ENCODE peak calls at places on chromosome 13, in seven cellular contexts. One of them, this sample, is unnamed.

GRCh38 chr13:20405691-20406090 is 120.0 kb downstream of the CRYL1 start:
- ATAC-seq in upper lobe of right lung: peak; percentile 38
- ATAC-seq in natural killer cell: peak; percentile 17
- ATAC-seq in body of pancreas: no peak
- ATAC-seq in sciatic nerve: peak; percentile 61
- ATAC-seq in activated CD8-positive, alpha-beta T cell treated with anti-CD3 and anti-CD28 coated beads for 36 hours: no peak
- ATAC-seq in thoracic aorta: no peak
- ATAC-seq in this sample: peak; percentile 94

GRCh38 chr13:52454459-52454824 is 836 bp upstream of the CKAP2 start:
- ATAC-seq in upper lobe of right lung: no peak
- ATAC-seq in natural killer cell: no peak
- ATAC-seq in body of pancreas: no peak
- ATAC-seq in sciatic nerve: no peak
- ATAC-seq in activated CD8-positive, alpha-beta T cell treated with anti-CD3 and anti-CD28 coated beads for 36 hours: no peak
- ATAC-seq in thoracic aorta: no peak
- ATAC-seq in this sample: peak; percentile 59

GRCh38 chr13:46152627-46153328 is 29.2 kb downstream of the LCP1 start:
- ATAC-seq in upper lobe of right lung: no peak
- ATAC-seq in natural killer cell: no peak
- ATAC-seq in body of pancreas: no peak
- ATAC-seq in sciatic nerve: no peak
- ATAC-seq in activated CD8-positive, alpha-beta T cell treated with anti-CD3 and anti-CD28 coated beads for 36 hours: peak; percentile 31
- ATAC-seq in thoracic aorta: no peak
- ATAC-seq in this sample: no peak

GRCh38 chr13:112489199-112489598 is 98.8 kb downstream of the TUBGCP3 start:
- ATAC-seq in upper lobe of right lung: peak; percentile 24
- ATAC-seq in natural killer cell: no peak
- ATAC-seq in body of pancreas: no peak
- ATAC-seq in sciatic nerve: no peak
- ATAC-seq in activated CD8-positive, alpha-beta T cell treated with anti-CD3 and anti-CD28 coated beads for 36 hours: peak; percentile 24
- ATAC-seq in thoracic aorta: no peak
- ATAC-seq in this sample: no peak

GRCh38 chr13:100208002-100208401 is 119.1 kb downstream of the PCCA start:
- ATAC-seq in upper lobe of right lung: no peak
- ATAC-seq in natural killer cell: no peak
- ATAC-seq in body of pancreas: no peak
- ATAC-seq in sciatic nerve: no peak
- ATAC-seq in activated CD8-positive, alpha-beta T cell treated with anti-CD3 and anti-CD28 coated beads for 36 hours: no peak
- ATAC-seq in thoracic aorta: no peak
- ATAC-seq in this sample: no peak

GRCh38 chr13:78183737-78184136 is 265.1 kb upstream of the EDNRB start:
- ATAC-seq in upper lobe of right lung: no peak
- ATAC-seq in natural killer cell: no peak
- ATAC-seq in body of pancreas: no peak
- ATAC-seq in sciatic nerve: no peak
- ATAC-seq in activated CD8-positive, alpha-beta T cell treated with anti-CD3 and anti-CD28 coated beads for 36 hours: no peak
- ATAC-seq in thoracic aorta: no peak
- ATAC-seq in this sample: no peak

GRCh38 chr13:77548095-77548494 is 12.6 kb downstream of the SCEL start:
- ATAC-seq in upper lobe of right lung: no peak
- ATAC-seq in natural killer cell: no peak
- ATAC-seq in body of pancreas: no peak
- ATAC-seq in sciatic nerve: no peak
- ATAC-seq in activated CD8-positive, alpha-beta T cell treated with anti-CD3 and anti-CD28 coated beads for 36 hours: no peak
- ATAC-seq in thoracic aorta: no peak
- ATAC-seq in this sample: no peak

GRCh38 chr13:29763426-29764180 is 86.8 kb downstream of the UBL3 start:
- ATAC-seq in upper lobe of right lung: no peak
- ATAC-seq in natural killer cell: peak; percentile 56
- ATAC-seq in body of pancreas: no peak
- ATAC-seq in sciatic nerve: peak; percentile 49
- ATAC-seq in activated CD8-positive, alpha-beta T cell treated with anti-CD3 and anti-CD28 coated beads for 36 hours: no peak
- ATAC-seq in thoracic aorta: no peak
- ATAC-seq in this sample: peak; percentile 38

GRCh38 chr13:45219123-45219891 is 18.5 kb upstream of the KCTD4 start:
- ATAC-seq in upper lobe of right lung: no peak
- ATAC-seq in natural killer cell: no peak
- ATAC-seq in body of pancreas: peak; percentile 68
- ATAC-seq in sciatic nerve: no peak
- ATAC-seq in activated CD8-positive, alpha-beta T cell treated with anti-CD3 and anti-CD28 coated beads for 36 hours: no peak
- ATAC-seq in thoracic aorta: no peak
- ATAC-seq in this sample: no peak

GRCh38 chr13:94382960-94383359 is 96.5 kb downstream of the DCT start:
- ATAC-seq in upper lobe of right lung: no peak
- ATAC-seq in natural killer cell: no peak
- ATAC-seq in body of pancreas: no peak
- ATAC-seq in sciatic nerve: no peak
- ATAC-seq in activated CD8-positive, alpha-beta T cell treated with anti-CD3 and anti-CD28 coated beads for 36 hours: no peak
- ATAC-seq in thoracic aorta: no peak
- ATAC-seq in this sample: no peak

GRCh38 chr13:98480915-98481510 is 95.9 kb downstream of the STK24 start:
- ATAC-seq in upper lobe of right lung: no peak
- ATAC-seq in natural killer cell: no peak
- ATAC-seq in body of pancreas: no peak
- ATAC-seq in sciatic nerve: peak; percentile 58
- ATAC-seq in activated CD8-positive, alpha-beta T cell treated with anti-CD3 and anti-CD28 coated beads for 36 hours: peak; percentile 41
- ATAC-seq in thoracic aorta: no peak
- ATAC-seq in this sample: no peak

GRCh38 chr13:48431431-48431830 is 18.5 kb upstream of the LPAR6 start:
- ATAC-seq in upper lobe of right lung: no peak
- ATAC-seq in natural killer cell: no peak
- ATAC-seq in body of pancreas: no peak
- ATAC-seq in sciatic nerve: peak; percentile 59
- ATAC-seq in activated CD8-positive, alpha-beta T cell treated with anti-CD3 and anti-CD28 coated beads for 36 hours: no peak
- ATAC-seq in thoracic aorta: no peak
- ATAC-seq in this sample: no peak

GRCh38 chr13:88857256-88857655 is 1186.1 kb downstream of the SLITRK5 start:
- ATAC-seq in upper lobe of right lung: no peak
- ATAC-seq in natural killer cell: no peak
- ATAC-seq in body of pancreas: no peak
- ATAC-seq in sciatic nerve: no peak
- ATAC-seq in activated CD8-positive, alpha-beta T cell treated with anti-CD3 and anti-CD28 coated beads for 36 hours: no peak
- ATAC-seq in thoracic aorta: no peak
- ATAC-seq in this sample: no peak

GRCh38 chr13:74647211-74647610 is 513.0 kb upstream of the KLF12 start:
- ATAC-seq in upper lobe of right lung: no peak
- ATAC-seq in natural killer cell: no peak
- ATAC-seq in body of pancreas: no peak
- ATAC-seq in sciatic nerve: no peak
- ATAC-seq in activated CD8-positive, alpha-beta T cell treated with anti-CD3 and anti-CD28 coated beads for 36 hours: no peak
- ATAC-seq in thoracic aorta: no peak
- ATAC-seq in this sample: no peak

GRCh38 chr13:41985788-41986508 is 25.0 kb upstream of the VWA8 start:
- ATAC-seq in upper lobe of right lung: no peak
- ATAC-seq in natural killer cell: peak; percentile 46
- ATAC-seq in body of pancreas: no peak
- ATAC-seq in sciatic nerve: no peak
- ATAC-seq in activated CD8-positive, alpha-beta T cell treated with anti-CD3 and anti-CD28 coated beads for 36 hours: no peak
- ATAC-seq in thoracic aorta: no peak
- ATAC-seq in this sample: no peak

GRCh38 chr13:79659161-79659560 is 178.2 kb downstream of the NDFIP2 start:
- ATAC-seq in upper lobe of right lung: peak; percentile 55
- ATAC-seq in natural killer cell: no peak
- ATAC-seq in body of pancreas: peak; percentile 72
- ATAC-seq in sciatic nerve: peak; percentile 87
- ATAC-seq in activated CD8-positive, alpha-beta T cell treated with anti-CD3 and anti-CD28 coated beads for 36 hours: no peak
- ATAC-seq in thoracic aorta: no peak
- ATAC-seq in this sample: peak; percentile 95

GRCh38 chr13:113427562-113428468 is 25.5 kb downstream of the ADPRHL1 start:
- ATAC-seq in upper lobe of right lung: no peak
- ATAC-seq in natural killer cell: no peak
- ATAC-seq in body of pancreas: no peak
- ATAC-seq in sciatic nerve: no peak
- ATAC-seq in activated CD8-positive, alpha-beta T cell treated with anti-CD3 and anti-CD28 coated beads for 36 hours: no peak
- ATAC-seq in thoracic aorta: no peak
- ATAC-seq in this sample: no peak

GRCh38 chr13:30870049-30870884 is 35.8 kb upstream of the MEDAG start:
- ATAC-seq in upper lobe of right lung: peak; percentile 79
- ATAC-seq in natural killer cell: peak; percentile 36
- ATAC-seq in body of pancreas: peak; percentile 71
- ATAC-seq in sciatic nerve: peak; percentile 93
- ATAC-seq in activated CD8-positive, alpha-beta T cell treated with anti-CD3 and anti-CD28 coated beads for 36 hours: peak; percentile 93
- ATAC-seq in thoracic aorta: peak; percentile 63
- ATAC-seq in this sample: peak; percentile 86

GRCh38 chr13:46637213-46637612 is 84.2 kb downstream of the LRCH1 start:
- ATAC-seq in upper lobe of right lung: no peak
- ATAC-seq in natural killer cell: no peak
- ATAC-seq in body of pancreas: no peak
- ATAC-seq in sciatic nerve: no peak
- ATAC-seq in activated CD8-positive, alpha-beta T cell treated with anti-CD3 and anti-CD28 coated beads for 36 hours: no peak
- ATAC-seq in thoracic aorta: no peak
- ATAC-seq in this sample: no peak

GRCh38 chr13:80033286-80033685 is 307.6 kb downstream of the SPRY2 start:
- ATAC-seq in upper lobe of right lung: no peak
- ATAC-seq in natural killer cell: no peak
- ATAC-seq in body of pancreas: no peak
- ATAC-seq in sciatic nerve: no peak
- ATAC-seq in activated CD8-positive, alpha-beta T cell treated with anti-CD3 and anti-CD28 coated beads for 36 hours: no peak
- ATAC-seq in thoracic aorta: no peak
- ATAC-seq in this sample: no peak

GRCh38 chr13:48126944-48127814 is 32.3 kb upstream of the MED4 start:
- ATAC-seq in upper lobe of right lung: peak; percentile 87
- ATAC-seq in natural killer cell: peak; percentile 91
- ATAC-seq in body of pancreas: peak; percentile 74
- ATAC-seq in sciatic nerve: peak; percentile 88
- ATAC-seq in activated CD8-positive, alpha-beta T cell treated with anti-CD3 and anti-CD28 coated beads for 36 hours: peak; percentile 85
- ATAC-seq in thoracic aorta: peak; percentile 54
- ATAC-seq in this sample: peak; percentile 68

GRCh38 chr13:89554801-89555200 is 1792.7 kb upstream of the MIR17HG start:
- ATAC-seq in upper lobe of right lung: no peak
- ATAC-seq in natural killer cell: no peak
- ATAC-seq in body of pancreas: no peak
- ATAC-seq in sciatic nerve: no peak
- ATAC-seq in activated CD8-positive, alpha-beta T cell treated with anti-CD3 and anti-CD28 coated beads for 36 hours: no peak
- ATAC-seq in thoracic aorta: no peak
- ATAC-seq in this sample: no peak

GRCh38 chr13:43077446-43077845 is 54.1 kb downstream of the DNAJC15 start:
- ATAC-seq in upper lobe of right lung: no peak
- ATAC-seq in natural killer cell: no peak
- ATAC-seq in body of pancreas: no peak
- ATAC-seq in sciatic nerve: no peak
- ATAC-seq in activated CD8-positive, alpha-beta T cell treated with anti-CD3 and anti-CD28 coated beads for 36 hours: no peak
- ATAC-seq in thoracic aorta: no peak
- ATAC-seq in this sample: no peak

GRCh38 chr13:50106559-50106958 is 91.3 kb downstream of the KCNRG start:
- ATAC-seq in upper lobe of right lung: no peak
- ATAC-seq in natural killer cell: no peak
- ATAC-seq in body of pancreas: no peak
- ATAC-seq in sciatic nerve: no peak
- ATAC-seq in activated CD8-positive, alpha-beta T cell treated with anti-CD3 and anti-CD28 coated beads for 36 hours: peak; percentile 72
- ATAC-seq in thoracic aorta: no peak
- ATAC-seq in this sample: no peak

GRCh38 chr13:99357149-99357596 is 50.0 kb upstream of the GPR183 start:
- ATAC-seq in upper lobe of right lung: no peak
- ATAC-seq in natural killer cell: peak; percentile 38
- ATAC-seq in body of pancreas: peak; percentile 18
- ATAC-seq in sciatic nerve: no peak
- ATAC-seq in activated CD8-positive, alpha-beta T cell treated with anti-CD3 and anti-CD28 coated beads for 36 hours: peak; percentile 70
- ATAC-seq in thoracic aorta: no peak
- ATAC-seq in this sample: no peak

GRCh38 chr13:19673473-19674430 is 40.3 kb downstream of the MPHOSPH8 start:
- ATAC-seq in upper lobe of right lung: no peak
- ATAC-seq in natural killer cell: no peak
- ATAC-seq in body of pancreas: peak; percentile 60
- ATAC-seq in sciatic nerve: no peak
- ATAC-seq in activated CD8-positive, alpha-beta T cell treated with anti-CD3 and anti-CD28 coated beads for 36 hours: no peak
- ATAC-seq in thoracic aorta: no peak
- ATAC-seq in this sample: no peak